ENCODE peak calls at places on chromosomes 5 and 9, in four cellular contexts. G is body of pancreas, A is coronary artery, J is breast epithelium. Z is an unnamed sample.
A peak's percentile ranks its signal among the peaks of the same experiment; 100 is the strongest.

GRCh38 chr9:73213300-73213699 is 61.6 kb downstream of the ANXA1 start:
- DNase-seq in G (no peak), A (no peak), J (no peak), Z (no peak)

GRCh38 chr9:114281421-114282103 is 41.3 kb upstream of the ORM1 start:
- DNase-seq in G (no peak), A (peak; percentile 61), J (no peak), Z (no peak)

GRCh38 chr9:15469862-15470261 is 40.9 kb downstream of the PSIP1 start:
- DNase-seq in G (no peak), A (no peak), J (no peak), Z (no peak)

GRCh38 chr5:149760700-149761187 is 30.6 kb downstream of the PPARGC1B start:
- DNase-seq in G (no peak), A (no peak), J (no peak), Z (no peak)

GRCh38 chr9:36382484-36382883 is 17.6 kb downstream of the RNF38 start:
- DNase-seq in G (no peak), A (no peak), J (no peak), Z (no peak)

GRCh38 chr5:86617756-86618577 is at the start of gene COX7C:
- DNase-seq in G (peak; percentile 94), A (peak; percentile 93), J (peak; percentile 87), Z (peak; percentile 88)

GRCh38 chr5:88964831-88965230 is 81.8 kb upstream of the MEF2C start:
- DNase-seq in G (no peak), A (no peak), J (no peak), Z (no peak)

GRCh38 chr5:28313543-28314334 is 1275.4 kb upstream of the CDH9 start:
- DNase-seq in G (no peak), A (no peak), J (no peak), Z (no peak)

GRCh38 chr5:178361657-178362445 is 129.2 kb upstream of the PHYKPL start:
- DNase-seq in G (no peak), A (no peak), J (no peak), Z (no peak)

GRCh38 chr5:129670944-129671343 is 77.0 kb upstream of the MINAR2 start:
- DNase-seq in G (no peak), A (no peak), J (no peak), Z (no peak)

GRCh38 chr5:63961125-63961597 is 1.1 kb downstream of the HTR1A start:
- DNase-seq in G (no peak), A (no peak), J (no peak), Z (no peak)

GRCh38 chr5:63963926-63964325 is 1.7 kb upstream of the HTR1A start:
- DNase-seq in G (no peak), A (no peak), J (no peak), Z (no peak)

GRCh38 chr5:63961598-63962161 is 565 bp downstream of the HTR1A start:
- DNase-seq in G (no peak), A (no peak), J (no peak), Z (no peak)

GRCh38 chr5:63963080-63963735 is 963 bp upstream of the HTR1A start:
- DNase-seq in G (peak; percentile 55), A (no peak), J (no peak), Z (peak; percentile 5)

GRCh38 chr5:63962345-63962744 is at the start of gene HTR1A:
- DNase-seq in G (no peak), A (no peak), J (no peak), Z (no peak)
- H3K4me3 ChIP-seq in G (no peak within 1 kb of the TSS), A (no peak within 1 kb of the TSS), J (no peak within 1 kb of the TSS), Z (no peak within 1 kb of the TSS)

DNA sequence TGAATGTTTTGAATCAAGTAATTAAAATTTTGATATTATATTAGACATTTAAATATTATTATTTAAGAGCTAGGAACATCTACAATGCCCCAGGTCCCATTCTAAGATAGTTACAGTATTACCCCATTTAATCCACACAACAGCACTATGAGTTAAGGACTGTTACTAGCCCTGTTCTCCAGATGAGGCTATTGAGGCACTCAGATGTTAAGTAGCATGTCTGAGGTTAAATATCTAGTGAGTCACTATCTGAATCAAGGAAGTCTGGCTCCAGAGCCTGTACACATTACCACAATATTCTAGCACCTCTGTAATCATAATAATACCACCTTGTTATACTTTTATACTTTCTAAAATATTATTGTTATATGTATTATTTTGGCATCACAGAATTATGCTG is 304.6 kb downstream of the PDE4D start:
- DNase-seq in G (no peak), A (no peak), J (no peak), Z (no peak)
- TF ChIP-seq CTCF in G (no peak), A (no peak), J (no peak), Z (no peak)

GRCh38 chr9:109010676-109011655 is 2.3 kb downstream of the CTNNAL1 start:
- DNase-seq in G (no peak), A (no peak), J (no peak), Z (no peak)
- H3K4me3 ChIP-seq in G (no peak overlapping the region), A (peak overlapping the region; percentile 96), J (peak overlapping the region; percentile 13), Z (no peak overlapping the region)

GRCh38 chr5:115487750-115488149 is 56.8 kb downstream of the FEM1C start:
- DNase-seq in G (no peak), A (no peak), J (no peak), Z (no peak)
- TF ChIP-seq CTCF in G (no peak), A (no peak), J (no peak), Z (no peak)

GRCh38 chr9:16869140-16869903 is 1.1 kb downstream of the BNC2 start:
- DNase-seq in G (no peak), A (no peak), J (no peak), Z (no peak)

GRCh38 chr9:16869961-16870605 is 387 bp downstream of the BNC2 start:
- DNase-seq in G (no peak), A (no peak), J (no peak), Z (no peak)

GRCh38 chr9:16868706-16869105 is 1.8 kb downstream of the BNC2 start:
- DNase-seq in G (no peak), A (no peak), J (no peak), Z (no peak)

GRCh38 chr9:16871358-16872151 is 1.1 kb upstream of the BNC2 start:
- DNase-seq in G (peak; percentile 22), A (peak; percentile 74), J (no peak), Z (peak; percentile 73)

GRCh38 chr9:16870606-16871357 is at the start of gene BNC2:
- DNase-seq in G (no peak), A (peak; percentile 73), J (no peak), Z (peak; percentile 44)
- H3K4me3 ChIP-seq in G (peak within 1 kb of the TSS; percentile 30), A (peak within 1 kb of the TSS; percentile 80), J (peak within 1 kb of the TSS; percentile 79), Z (peak within 1 kb of the TSS; percentile 48)

DNA sequence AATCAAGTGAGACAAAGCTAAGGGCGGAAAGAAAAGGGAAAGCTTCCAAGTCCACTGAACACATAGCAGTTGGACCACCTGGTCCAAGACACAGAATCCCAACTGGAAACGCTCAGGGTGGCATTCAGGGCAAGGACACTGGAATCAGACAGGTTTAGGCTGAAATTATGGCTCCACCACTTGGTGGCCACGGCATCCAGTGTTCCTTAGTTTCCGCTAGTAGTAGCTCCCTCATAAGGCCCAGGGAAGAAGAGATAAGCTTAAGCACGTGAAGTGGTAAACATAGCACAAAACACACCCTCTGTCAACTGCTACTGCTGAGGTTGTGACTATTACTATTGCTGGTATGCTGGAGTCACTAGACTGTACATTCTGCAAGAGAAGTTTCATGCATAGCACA is 209.4 kb downstream of the GLIS3 start:
- DNase-seq in G (no peak), A (no peak), J (no peak), Z (no peak)
- TF ChIP-seq CTCF in G (no peak), A (no peak), J (no peak), Z (no peak)

GRCh38 chr9:125410522-125410894 is 148.9 kb downstream of the GAPVD1 start:
- DNase-seq in G (no peak), A (no peak), J (no peak), Z (no peak)
- H3K4me3 ChIP-seq in G (no peak overlapping the region), A (no peak overlapping the region), J (no peak overlapping the region), Z (no peak overlapping the region)

GRCh38 chr9:34519321-34520020 is 3.3 kb downstream of the ENHO start:
- DNase-seq in G (no peak), A (no peak), J (no peak), Z (no peak)
- TF ChIP-seq CTCF in G (no peak), A (no peak), J (no peak), Z (no peak)

GRCh38 chr5:138467711-138468132 is 2.4 kb downstream of the EGR1 start:
- DNase-seq in G (peak; percentile 43), A (no peak), J (peak; percentile 32), Z (no peak)
- H3K4me3 ChIP-seq in G (no peak overlapping the region), A (peak overlapping the region; percentile 87), J (peak overlapping the region; percentile 78), Z (no peak overlapping the region)

Z was measured in HL-60.